ENCODE peak calls at places on chromosomes 5 and 9, in five cellular contexts. T is endothelial cell, A is heart left ventricle, G is neural progenitor cell, K is SK-N-SH. F is an unnamed sample.

GRCh38 chr9:94911211-94911610 is 184.7 kb downstream of the AOPEP start:
- DNase-seq in T (no peak), A (no peak), G (no peak), K (no peak), F (no peak)

GRCh38 chr5:157322581-157322980 is 56.7 kb downstream of the CYFIP2 start:
- DNase-seq in T (no peak), A (no peak), G (no peak), K (no peak), F (no peak)

GRCh38 chr9:25206027-25206426 is 472.2 kb downstream of the TUSC1 start:
- DNase-seq in T (no peak), A (no peak), G (no peak), K (no peak), F (no peak)

GRCh38 chr5:142275496-142275895 is 49.3 kb downstream of the SPRY4 start:
- DNase-seq in T (no peak), A (no peak), G (no peak), K (no peak), F (no peak)

GRCh38 chr5:154575869-154576806 is 98.1 kb upstream of the HAND1 start:
- DNase-seq in T (no peak), A (no peak), G (no peak), K (peak; percentile 40), F (no peak)

GRCh38 chr9:86708918-86709835 is 238.1 kb downstream of the GAS1 start:
- DNase-seq in T (no peak), A (no peak), G (no peak), K (no peak), F (no peak)

GRCh38 chr9:99824378-99825157 is 2.9 kb downstream of the NR4A3 start:
- DNase-seq in T (peak; percentile 71), A (peak; percentile 29), G (peak; percentile 92), K (peak; percentile 66), F (peak; percentile 74)

GRCh38 chr5:67214713-67215591 is 18.4 kb upstream of the CD180 start:
- DNase-seq in T (no peak), A (no peak), G (no peak), K (no peak), F (no peak)

GRCh38 chr5:150946351-150946905 is 41.6 kb upstream of the ZNF300 start:
- DNase-seq in T (no peak), A (peak; percentile 91), G (no peak), K (peak; percentile 62), F (no peak)

GRCh38 chr5:56288880-56289601 is 55.9 kb upstream of the ANKRD55 start:
- DNase-seq in T (no peak), A (no peak), G (no peak), K (no peak), F (no peak)

GRCh38 chr5:29780401-29780800 is 1413.1 kb upstream of the CDH6 start:
- DNase-seq in T (no peak), A (no peak), G (no peak), K (no peak), F (no peak)

GRCh38 chr5:149317281-149318048 is 27.8 kb upstream of the GRPEL2 start:
- DNase-seq in T (no peak), A (no peak), G (peak; percentile 49), K (peak; percentile 76), F (no peak)

GRCh38 chr5:39219433-39219832 is at the start of gene FYB1:
- DNase-seq in T (no peak), A (peak; percentile 61), G (no peak), K (no peak), F (no peak)

GRCh38 chr9:127875306-127875966 is 2.0 kb downstream of the AK1 start:
- DNase-seq in T (no peak), A (peak; percentile 27), G (no peak), K (no peak), F (no peak)

GRCh38 chr9:13033959-13034695 is 245.4 kb downstream of the MPDZ start:
- DNase-seq in T (peak; percentile 72), A (peak; percentile 48), G (peak; percentile 83), K (peak; percentile 87), F (peak; percentile 77)

GRCh38 chr5:168706655-168707069 is 127.5 kb upstream of the PANK3 start:
- DNase-seq in T (peak; percentile 51), A (no peak), G (peak; percentile 78), K (peak; percentile 43), F (no peak)

GRCh38 chr9:114930063-114930812 is at the start of gene TNFSF8:
- DNase-seq in T (no peak), A (peak; percentile 31), G (no peak), K (no peak), F (no peak)

GRCh38 chr9:114432323-114433067 is 44.7 kb upstream of the AKNA start:
- DNase-seq in T (no peak), A (no peak), G (no peak), K (no peak), F (no peak)

GRCh38 chr5:50359187-50359586 is 81.9 kb downstream of the EMB start:
- DNase-seq in T (no peak), A (no peak), G (no peak), K (no peak), F (no peak)

GRCh38 chr9:92512622-92513021 is 23.2 kb downstream of the ECM2 start:
- DNase-seq in T (no peak), A (no peak), G (no peak), K (no peak), F (no peak)

GRCh38 chr5:133959643-133960042 is 8.8 kb downstream of the C5orf15 start:
- DNase-seq in T (no peak), A (no peak), G (no peak), K (no peak), F (no peak)

GRCh38 chr5:159548517-159548916 is 218.2 kb upstream of the IL12B start:
- DNase-seq in T (no peak), A (no peak), G (no peak), K (no peak), F (no peak)

GRCh38 chr5:114789773-114790402 is 379.8 kb downstream of the TRIM36 start:
- DNase-seq in T (no peak), A (no peak), G (peak; percentile 72), K (peak; percentile 30), F (no peak)
- TF ChIP-seq CTCF in T (peak; percentile 48), A (peak; percentile 48), G (peak; percentile 80), K (peak; percentile 41), F (peak; percentile 77)

DNA sequence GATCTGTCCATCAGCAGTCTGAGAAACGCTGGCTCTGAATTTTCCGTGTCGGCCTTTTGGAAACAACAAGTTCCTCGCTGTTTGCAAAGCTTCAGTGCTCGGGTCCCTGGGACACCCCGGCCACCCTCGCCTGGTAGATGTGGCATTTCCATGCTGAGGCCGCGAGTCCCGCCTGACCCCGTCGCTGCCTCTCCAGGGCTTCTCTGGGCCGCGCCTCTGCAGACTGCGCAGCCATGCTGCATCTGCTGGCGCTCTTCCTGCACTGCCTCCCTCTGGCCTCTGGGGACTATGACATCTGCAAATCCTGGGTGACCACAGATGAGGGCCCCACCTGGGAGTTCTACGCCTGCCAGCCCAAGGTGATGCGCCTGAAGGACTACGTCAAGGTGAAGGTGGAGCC is 4.7 kb downstream of the NTNG2 start:
- DNase-seq in T (no peak), A (no peak), G (peak; percentile 74), K (peak; percentile 58), F (no peak)
- TF ChIP-seq CTCF in T (no peak), A (no peak), G (peak; percentile 65), K (peak; percentile 45), F (peak; percentile 57)

DNA sequence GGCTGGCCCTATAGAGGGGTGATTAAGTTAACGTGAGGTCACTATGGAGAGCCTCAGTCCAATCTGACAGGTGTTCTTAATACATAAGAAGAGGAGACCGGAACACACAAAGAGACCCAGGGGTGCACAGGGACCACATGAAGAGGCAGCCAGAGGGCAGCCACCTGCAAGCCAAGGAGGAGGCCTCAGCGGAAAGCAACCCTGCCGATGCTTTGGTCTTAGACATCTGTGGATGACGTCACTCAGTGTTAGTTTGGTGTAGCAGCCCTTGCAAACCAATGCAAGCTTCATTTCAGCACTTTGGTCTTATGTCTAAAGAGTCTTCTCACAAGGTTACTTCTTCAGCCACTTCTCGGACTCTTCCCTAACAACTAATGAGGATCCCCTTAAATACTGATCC is 47.6 kb upstream of the GRHPR start:
- DNase-seq in T (no peak), A (no peak), G (no peak), K (no peak), F (no peak)
- TF ChIP-seq CTCF in T (no peak), A (no peak), G (no peak), K (no peak), F (no peak)

DNA sequence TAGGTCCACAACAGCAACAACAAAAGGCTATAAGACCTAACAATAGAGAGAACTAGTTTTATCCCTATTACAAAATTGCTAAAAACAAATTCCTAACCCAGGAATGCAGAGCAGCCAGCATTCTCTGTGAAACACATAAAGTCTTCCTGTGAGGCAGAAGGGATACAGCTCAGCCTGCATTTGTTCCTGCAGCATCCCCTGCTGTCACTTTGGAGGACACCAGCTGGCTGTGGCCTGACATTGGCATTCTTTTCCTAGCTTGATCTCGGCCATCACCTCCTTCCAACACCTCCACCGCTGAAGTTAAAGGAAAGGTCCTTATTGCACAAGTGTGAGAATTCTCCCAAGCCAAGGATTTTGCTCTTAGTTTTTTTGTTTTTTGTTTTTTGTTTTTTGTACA is 186.1 kb downstream of the SNCAIP start:
- DNase-seq in T (peak; percentile 24), A (no peak), G (peak; percentile 63), K (peak; percentile 32), F (no peak)
- TF ChIP-seq CTCF in T (no peak), A (no peak), G (peak; percentile 52), K (peak; percentile 23), F (peak; percentile 61)

GRCh38 chr9:136728548-136729123 is 14.1 kb downstream of the LCN10 start:
- DNase-seq in T (peak; percentile 52), A (no peak), G (peak; percentile 75), K (peak; percentile 77), F (no peak)

GRCh38 chr9:136728080-136728547 is 14.6 kb downstream of the LCN10 start:
- DNase-seq in T (peak; percentile 93), A (peak; percentile 94), G (peak; percentile 93), K (peak; percentile 98), F (peak; percentile 96)

GRCh38 chr9:136726118-136726517 is 13.7 kb downstream of the DIPK1B start:
- DNase-seq in T (no peak), A (no peak), G (no peak), K (no peak), F (no peak)

GRCh38 chr9:136725612-136726011 is 13.2 kb downstream of the DIPK1B start:
- DNase-seq in T (no peak), A (no peak), G (no peak), K (no peak), F (no peak)

DNA sequence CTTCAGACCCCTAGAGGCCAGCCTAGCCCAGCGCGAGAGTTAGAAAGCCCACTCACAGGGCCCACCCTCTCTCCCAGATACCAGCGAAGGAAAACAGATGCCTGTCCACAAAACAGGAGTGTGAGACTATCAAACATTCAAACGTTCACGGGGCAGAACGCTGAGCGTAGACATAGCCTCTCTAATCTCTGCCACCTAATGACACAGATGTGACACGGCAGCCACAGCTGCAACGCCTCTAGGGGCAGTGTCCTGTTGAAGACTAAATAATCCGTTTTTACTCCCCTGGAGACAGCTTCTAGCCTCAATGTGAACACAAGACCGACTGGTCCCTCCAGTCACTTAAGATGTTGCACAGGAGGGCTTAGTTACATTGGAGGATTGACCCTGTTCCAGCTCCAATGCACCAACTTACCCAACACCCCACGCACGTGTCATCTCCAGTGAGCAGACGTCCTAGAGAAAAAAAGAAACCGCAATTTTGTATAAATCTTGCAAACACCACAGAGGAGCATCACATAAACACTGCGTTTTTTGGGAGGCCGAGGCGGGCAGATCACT is 14.3 kb downstream of the DIPK1B start:
- DNase-seq in T (no peak), A (no peak), G (peak; percentile 69), K (peak; percentile 73), F (no peak)
- TF ChIP-seq CTCF in T (no peak), A (peak; percentile 45), G (peak; percentile 57), K (peak; percentile 59), F (peak; percentile 69)